ENCODE peak calls at places on chromosomes 3 and 15, in nine cellular contexts. One of them, this sample, is unnamed.
A peak's percentile ranks its signal among the peaks of the same experiment; 100 is the strongest.

GRCh38 chr15:29063646-29064045 is 177.9 kb downstream of the APBA2 start:
- DNase-seq in uterus: no peak
- DNase-seq in cardiac muscle cell: no peak
- DNase-seq in gastrocnemius medialis: no peak
- DNase-seq in body of pancreas: no peak
- DNase-seq in T-helper 17 cell: no peak
- DNase-seq in upper lobe of left lung: no peak
- DNase-seq in spleen: no peak
- DNase-seq in SJCRH30: no peak
- DNase-seq in this sample: no peak

GRCh38 chr15:39939487-39940452 is 5.9 kb downstream of the EIF2AK4 start:
- DNase-seq in cardiac muscle cell: no peak
- DNase-seq in gastrocnemius medialis: no peak
- DNase-seq in spleen: no peak
- DNase-seq in SJCRH30: no peak
- DNase-seq in upper lobe of left lung: no peak
- DNase-seq in uterus: no peak
- DNase-seq in body of pancreas: no peak
- DNase-seq in T-helper 17 cell: no peak
- DNase-seq in this sample: no peak

GRCh38 chr3:136378011-136378410 is 127.9 kb downstream of the PCCB start:
- DNase-seq in gastrocnemius medialis: no peak
- DNase-seq in body of pancreas: no peak
- DNase-seq in spleen: no peak
- DNase-seq in uterus: no peak
- DNase-seq in SJCRH30: no peak
- DNase-seq in T-helper 17 cell: no peak
- DNase-seq in cardiac muscle cell: no peak
- DNase-seq in upper lobe of left lung: no peak
- DNase-seq in this sample: no peak

GRCh38 chr3:132554437-132554836 is 42.6 kb upstream of the ACKR4 start:
- DNase-seq in T-helper 17 cell: no peak
- DNase-seq in uterus: no peak
- DNase-seq in cardiac muscle cell: no peak
- DNase-seq in body of pancreas: peak; percentile 61
- DNase-seq in SJCRH30: no peak
- DNase-seq in gastrocnemius medialis: no peak
- DNase-seq in upper lobe of left lung: no peak
- DNase-seq in spleen: no peak
- DNase-seq in this sample: no peak

GRCh38 chr15:22918056-22918455 is 62.1 kb downstream of the CYFIP1 start:
- DNase-seq in uterus: no peak
- DNase-seq in gastrocnemius medialis: no peak
- DNase-seq in spleen: peak; percentile 41
- DNase-seq in T-helper 17 cell: no peak
- DNase-seq in upper lobe of left lung: no peak
- DNase-seq in body of pancreas: no peak
- DNase-seq in cardiac muscle cell: no peak
- DNase-seq in SJCRH30: no peak
- DNase-seq in this sample: no peak

GRCh38 chr3:54531741-54532140 is 396.1 kb downstream of the LRTM1 start:
- DNase-seq in SJCRH30: no peak
- DNase-seq in uterus: no peak
- DNase-seq in cardiac muscle cell: no peak
- DNase-seq in body of pancreas: no peak
- DNase-seq in T-helper 17 cell: no peak
- DNase-seq in gastrocnemius medialis: no peak
- DNase-seq in spleen: no peak
- DNase-seq in upper lobe of left lung: no peak
- DNase-seq in this sample: no peak

GRCh38 chr3:28018925-28019718 is 222.3 kb upstream of the CMC1 start:
- DNase-seq in SJCRH30: no peak
- DNase-seq in cardiac muscle cell: peak; percentile 10
- DNase-seq in upper lobe of left lung: no peak
- DNase-seq in gastrocnemius medialis: no peak
- DNase-seq in T-helper 17 cell: no peak
- DNase-seq in uterus: no peak
- DNase-seq in spleen: no peak
- DNase-seq in body of pancreas: no peak
- DNase-seq in this sample: no peak

GRCh38 chr15:49877117-49877860 is 241.7 kb downstream of the ATP8B4 start:
- DNase-seq in uterus: peak; percentile 32
- DNase-seq in gastrocnemius medialis: no peak
- DNase-seq in SJCRH30: peak; percentile 20
- DNase-seq in upper lobe of left lung: no peak
- DNase-seq in body of pancreas: peak; percentile 29
- DNase-seq in cardiac muscle cell: no peak
- DNase-seq in spleen: no peak
- DNase-seq in T-helper 17 cell: no peak
- DNase-seq in this sample: no peak

GRCh38 chr3:110332591-110332990 is 739.0 kb upstream of the NECTIN3 start:
- DNase-seq in SJCRH30: no peak
- DNase-seq in T-helper 17 cell: no peak
- DNase-seq in upper lobe of left lung: no peak
- DNase-seq in uterus: no peak
- DNase-seq in spleen: no peak
- DNase-seq in body of pancreas: no peak
- DNase-seq in gastrocnemius medialis: no peak
- DNase-seq in cardiac muscle cell: no peak
- DNase-seq in this sample: no peak

GRCh38 chr15:86661580-86661979 is 581.9 kb downstream of the AGBL1 start:
- DNase-seq in gastrocnemius medialis: no peak
- DNase-seq in cardiac muscle cell: no peak
- DNase-seq in T-helper 17 cell: no peak
- DNase-seq in body of pancreas: no peak
- DNase-seq in upper lobe of left lung: no peak
- DNase-seq in spleen: no peak
- DNase-seq in SJCRH30: no peak
- DNase-seq in uterus: no peak
- DNase-seq in this sample: no peak
- H3K9me3 ChIP-seq in gastrocnemius medialis: no peaks in the 10 kb centered on the region
- H3K9me3 ChIP-seq in cardiac muscle cell: no peaks in the 10 kb centered on the region
- H3K9me3 ChIP-seq in T-helper 17 cell: no peaks in the 10 kb centered on the region
- H3K9me3 ChIP-seq in body of pancreas: no peaks in the 10 kb centered on the region
- H3K9me3 ChIP-seq in upper lobe of left lung: no peaks in the 10 kb centered on the region
- H3K9me3 ChIP-seq in spleen: no peaks in the 10 kb centered on the region
- H3K9me3 ChIP-seq in SJCRH30: no peaks in the 10 kb centered on the region
- H3K9me3 ChIP-seq in uterus: no peaks in the 10 kb centered on the region
- H3K9me3 ChIP-seq in this sample: no peaks in the 10 kb centered on the region

GRCh38 chr15:95501865-95502264 is 828.6 kb upstream of the NR2F2 start:
- DNase-seq in spleen: no peak
- DNase-seq in T-helper 17 cell: no peak
- DNase-seq in SJCRH30: no peak
- DNase-seq in cardiac muscle cell: no peak
- DNase-seq in uterus: no peak
- DNase-seq in gastrocnemius medialis: no peak
- DNase-seq in body of pancreas: no peak
- DNase-seq in upper lobe of left lung: no peak
- DNase-seq in this sample: no peak

GRCh38 chr15:95498956-95499355 is 831.5 kb upstream of the NR2F2 start:
- DNase-seq in spleen: no peak
- DNase-seq in cardiac muscle cell: no peak
- DNase-seq in SJCRH30: no peak
- DNase-seq in uterus: no peak
- DNase-seq in upper lobe of left lung: no peak
- DNase-seq in T-helper 17 cell: no peak
- DNase-seq in gastrocnemius medialis: no peak
- DNase-seq in body of pancreas: no peak
- DNase-seq in this sample: no peak

GRCh38 chr15:95503107-95503506 is 827.4 kb upstream of the NR2F2 start:
- DNase-seq in body of pancreas: no peak
- DNase-seq in upper lobe of left lung: no peak
- DNase-seq in uterus: no peak
- DNase-seq in cardiac muscle cell: no peak
- DNase-seq in T-helper 17 cell: no peak
- DNase-seq in gastrocnemius medialis: no peak
- DNase-seq in SJCRH30: no peak
- DNase-seq in spleen: no peak
- DNase-seq in this sample: no peak

GRCh38 chr15:95497681-95498080 is 832.8 kb upstream of the NR2F2 start:
- DNase-seq in upper lobe of left lung: no peak
- DNase-seq in spleen: no peak
- DNase-seq in body of pancreas: no peak
- DNase-seq in cardiac muscle cell: no peak
- DNase-seq in T-helper 17 cell: no peak
- DNase-seq in uterus: no peak
- DNase-seq in SJCRH30: no peak
- DNase-seq in gastrocnemius medialis: no peak
- DNase-seq in this sample: no peak

DNA sequence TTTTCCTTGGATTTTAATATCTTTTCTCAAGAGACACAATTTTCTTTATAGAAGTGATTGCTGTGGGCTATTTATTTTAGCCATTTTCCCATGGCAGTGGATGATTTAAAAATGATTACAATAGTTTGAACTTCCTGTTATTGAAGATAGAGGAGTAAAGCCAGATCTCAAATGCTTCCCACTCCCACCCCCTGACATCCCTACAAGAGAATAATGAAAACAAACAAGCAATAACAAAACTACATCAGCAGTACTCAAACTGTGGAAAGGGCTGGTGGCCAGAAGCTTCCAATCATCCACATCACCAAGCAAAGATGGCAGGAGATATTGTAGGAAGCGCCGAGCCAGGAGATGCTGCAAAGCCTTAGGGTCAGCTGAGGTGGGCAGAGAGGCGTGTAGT is 831.1 kb upstream of the NR2F2 start:
- DNase-seq in cardiac muscle cell: no peak
- DNase-seq in spleen: no peak
- DNase-seq in T-helper 17 cell: no peak
- DNase-seq in uterus: no peak
- DNase-seq in body of pancreas: no peak
- DNase-seq in SJCRH30: no peak
- DNase-seq in gastrocnemius medialis: no peak
- DNase-seq in upper lobe of left lung: no peak
- DNase-seq in this sample: no peak
- H3K9me3 ChIP-seq in cardiac muscle cell: no peaks in the 10 kb centered on the region
- H3K9me3 ChIP-seq in spleen: no peaks in the 10 kb centered on the region
- H3K9me3 ChIP-seq in T-helper 17 cell: no peaks in the 10 kb centered on the region
- H3K9me3 ChIP-seq in uterus: no peaks in the 10 kb centered on the region
- H3K9me3 ChIP-seq in body of pancreas: no peaks in the 10 kb centered on the region
- H3K9me3 ChIP-seq in SJCRH30: no peaks in the 10 kb centered on the region
- H3K9me3 ChIP-seq in gastrocnemius medialis: no peaks in the 10 kb centered on the region
- H3K9me3 ChIP-seq in upper lobe of left lung: no peaks in the 10 kb centered on the region
- H3K9me3 ChIP-seq in this sample: no peaks in the 10 kb centered on the region

DNA sequence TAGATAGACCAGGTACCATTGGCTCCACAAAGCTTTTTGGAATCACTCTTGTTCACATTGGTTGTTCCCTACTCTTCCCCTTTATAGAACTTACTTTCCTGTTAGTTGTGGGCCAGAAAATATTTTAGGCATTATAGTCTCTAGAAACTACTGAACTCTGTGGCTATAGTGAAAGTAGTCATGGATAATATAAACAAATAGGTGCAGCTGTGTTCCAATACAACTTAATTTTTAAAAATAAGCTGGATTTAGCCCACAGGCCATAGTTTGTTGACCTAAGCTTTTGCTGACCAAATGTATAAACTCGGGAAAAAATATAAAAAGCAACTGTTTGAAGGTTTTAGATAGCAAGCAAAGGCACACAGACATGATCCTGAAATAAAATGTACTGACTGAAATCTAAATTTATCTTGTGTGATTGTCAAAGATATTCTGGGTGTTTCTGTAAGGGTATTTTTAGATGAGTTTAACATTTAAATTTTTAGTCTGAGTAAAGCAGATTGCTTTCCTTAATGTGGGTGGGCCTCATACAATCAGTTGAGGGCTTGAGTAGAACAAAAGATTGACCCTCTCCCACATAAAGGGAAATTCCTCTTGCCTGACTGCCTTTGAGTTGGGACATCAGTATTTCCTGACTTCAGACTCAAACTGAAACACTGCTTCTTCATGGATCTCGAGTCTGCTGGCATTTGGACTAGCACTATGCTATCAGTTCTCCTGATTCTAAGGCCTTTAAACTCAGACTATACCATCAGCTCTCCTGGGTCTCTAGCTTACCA is 13.2 kb downstream of the IQCB1 start:
- DNase-seq in upper lobe of left lung: no peak
- DNase-seq in SJCRH30: no peak
- DNase-seq in spleen: no peak
- DNase-seq in cardiac muscle cell: no peak
- DNase-seq in gastrocnemius medialis: no peak
- DNase-seq in body of pancreas: no peak
- DNase-seq in T-helper 17 cell: no peak
- DNase-seq in uterus: no peak
- DNase-seq in this sample: no peak
- H3K9me3 ChIP-seq in upper lobe of left lung: peaks cover 10% of the 10 kb centered on the region
- H3K9me3 ChIP-seq in SJCRH30: no peaks in the 10 kb centered on the region
- H3K9me3 ChIP-seq in spleen: no peaks in the 10 kb centered on the region
- H3K9me3 ChIP-seq in cardiac muscle cell: no peaks in the 10 kb centered on the region
- H3K9me3 ChIP-seq in gastrocnemius medialis: no peaks in the 10 kb centered on the region
- H3K9me3 ChIP-seq in body of pancreas: no peaks in the 10 kb centered on the region
- H3K9me3 ChIP-seq in T-helper 17 cell: no peaks in the 10 kb centered on the region
- H3K9me3 ChIP-seq in uterus: no peaks in the 10 kb centered on the region
- H3K9me3 ChIP-seq in this sample: peaks cover 5% of the 10 kb centered on the region

GRCh38 chr15:56228352-56228751 is 15.3 kb downstream of the RFX7 start:
- DNase-seq in body of pancreas: no peak
- DNase-seq in spleen: no peak
- DNase-seq in cardiac muscle cell: no peak
- DNase-seq in SJCRH30: no peak
- DNase-seq in gastrocnemius medialis: no peak
- DNase-seq in upper lobe of left lung: no peak
- DNase-seq in uterus: no peak
- DNase-seq in T-helper 17 cell: no peak
- DNase-seq in this sample: no peak

GRCh38 chr15:56233549-56233948 is 10.1 kb downstream of the RFX7 start:
- DNase-seq in cardiac muscle cell: no peak
- DNase-seq in body of pancreas: no peak
- DNase-seq in uterus: no peak
- DNase-seq in spleen: no peak
- DNase-seq in SJCRH30: no peak
- DNase-seq in T-helper 17 cell: no peak
- DNase-seq in gastrocnemius medialis: no peak
- DNase-seq in upper lobe of left lung: no peak
- DNase-seq in this sample: no peak

GRCh38 chr15:56228854-56229253 is 14.8 kb downstream of the RFX7 start:
- DNase-seq in cardiac muscle cell: no peak
- DNase-seq in gastrocnemius medialis: no peak
- DNase-seq in upper lobe of left lung: no peak
- DNase-seq in spleen: no peak
- DNase-seq in body of pancreas: no peak
- DNase-seq in T-helper 17 cell: no peak
- DNase-seq in SJCRH30: no peak
- DNase-seq in uterus: no peak
- DNase-seq in this sample: no peak

GRCh38 chr15:56234804-56235203 is 8.9 kb downstream of the RFX7 start:
- DNase-seq in upper lobe of left lung: no peak
- DNase-seq in cardiac muscle cell: no peak
- DNase-seq in uterus: no peak
- DNase-seq in gastrocnemius medialis: no peak
- DNase-seq in SJCRH30: no peak
- DNase-seq in body of pancreas: no peak
- DNase-seq in T-helper 17 cell: no peak
- DNase-seq in spleen: no peak
- DNase-seq in this sample: no peak

DNA sequence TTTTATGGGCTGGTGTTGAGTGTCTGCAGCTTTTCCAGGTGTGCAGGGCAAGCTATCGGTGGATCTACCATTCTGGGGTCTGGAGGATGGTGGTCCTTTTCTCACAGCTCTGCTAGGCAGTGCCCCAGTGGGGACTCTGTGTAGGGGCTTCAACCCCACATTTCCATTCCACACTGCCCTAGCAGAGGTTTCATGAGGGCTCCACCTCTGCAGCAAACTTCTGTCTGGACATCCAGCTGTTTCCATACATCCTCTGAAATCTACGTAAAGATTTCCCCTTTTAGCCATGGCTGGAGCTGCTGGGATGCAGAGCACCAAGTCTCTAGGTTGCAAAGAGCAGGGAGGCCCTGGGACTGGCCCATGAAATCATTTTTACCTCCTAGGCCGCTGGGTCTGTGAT is 11.6 kb downstream of the RFX7 start:
- DNase-seq in SJCRH30: peak; percentile 3
- DNase-seq in gastrocnemius medialis: no peak
- DNase-seq in body of pancreas: no peak
- DNase-seq in cardiac muscle cell: no peak
- DNase-seq in T-helper 17 cell: no peak
- DNase-seq in uterus: no peak
- DNase-seq in spleen: no peak
- DNase-seq in upper lobe of left lung: no peak
- DNase-seq in this sample: no peak
- H3K9me3 ChIP-seq in SJCRH30: peaks cover 45% of the 10 kb centered on the region
- H3K9me3 ChIP-seq in gastrocnemius medialis: peaks cover 10% of the 10 kb centered on the region
- H3K9me3 ChIP-seq in body of pancreas: no peaks in the 10 kb centered on the region
- H3K9me3 ChIP-seq in cardiac muscle cell: no peaks in the 10 kb centered on the region
- H3K9me3 ChIP-seq in T-helper 17 cell: peaks cover 12% of the 10 kb centered on the region
- H3K9me3 ChIP-seq in uterus: no peaks in the 10 kb centered on the region
- H3K9me3 ChIP-seq in spleen: peaks cover 10% of the 10 kb centered on the region
- H3K9me3 ChIP-seq in upper lobe of left lung: peaks cover 16% of the 10 kb centered on the region
- H3K9me3 ChIP-seq in this sample: peaks cover 13% of the 10 kb centered on the region

This sample was measured in naive thymus-derived CD4-positive, alpha-beta T cell.